ENCODE peak calls at places on chromosomes 4 and X, in eight cellular contexts. N, H, C, Q, W, S, I and Z are unnamed samples.

GRCh38 chr4:123546661-123547060 is 150.1 kb downstream of the SPRY1 start:
- DNase-seq in N (no peak), H (no peak), C (no peak), Q (no peak), W (no peak), S (no peak), I (no peak), Z (no peak)

GRCh38 chrX:9957743-9958142 is 9.4 kb upstream of the CLDN34 start:
- DNase-seq in N (no peak), H (no peak), C (no peak), Q (no peak), W (no peak), S (no peak), I (no peak), Z (no peak)

GRCh38 chrX:47637546-47638195 is 7.9 kb upstream of the CFP start:
- DNase-seq in N (peak; percentile 72), H (no peak), C (peak; percentile 83), Q (peak; percentile 25), W (peak; percentile 66), S (no peak), I (no peak), Z (no peak)

GRCh38 chr4:38565271-38566199 is 98.5 kb upstream of the KLF3 start:
- DNase-seq in N (no peak), H (peak; percentile 82), C (no peak), Q (peak; percentile 36), W (no peak), S (peak; percentile 4), I (no peak), Z (no peak)

GRCh38 chr4:185640809-185641675 is 105.7 kb upstream of the PDLIM3 start:
- DNase-seq in N (no peak), H (peak; percentile 82), C (no peak), Q (no peak), W (no peak), S (peak; percentile 54), I (no peak), Z (peak; percentile 59)

GRCh38 chr4:183527326-183527725 is 22.5 kb downstream of the ING2 start:
- DNase-seq in N (no peak), H (no peak), C (no peak), Q (no peak), W (no peak), S (no peak), I (no peak), Z (no peak)

GRCh38 chrX:10512258-10512657 is 108.1 kb downstream of the MID1 start:
- DNase-seq in N (no peak), H (peak; percentile 58), C (no peak), Q (no peak), W (no peak), S (peak; percentile 38), I (no peak), Z (no peak)

GRCh38 chr4:128917781-128918180 is 108.3 kb downstream of the JADE1 start:
- DNase-seq in N (no peak), H (no peak), C (no peak), Q (no peak), W (no peak), S (no peak), I (no peak), Z (no peak)

GRCh38 chr4:77073981-77074865 is 1.6 kb downstream of the CCNI start:
- DNase-seq in N (no peak), H (no peak), C (no peak), Q (no peak), W (no peak), S (no peak), I (no peak), Z (no peak)

GRCh38 chr4:25900901-25901500 is 13.0 kb upstream of the SMIM20 start:
- DNase-seq in N (no peak), H (no peak), C (no peak), Q (peak; percentile 26), W (no peak), S (no peak), I (no peak), Z (peak; percentile 88)

GRCh38 chr4:165872443-165873297 is at the start of gene TLL1:
- DNase-seq in N (no peak), H (no peak), C (no peak), Q (no peak), W (no peak), S (no peak), I (no peak), Z (no peak)

GRCh38 chr4:120616-121015 is 3.7 kb upstream of the ZNF718 start:
- DNase-seq in N (no peak), H (no peak), C (no peak), Q (no peak), W (no peak), S (no peak), I (no peak), Z (no peak)

GRCh38 chr4:15043226-15043625 is 40.9 kb downstream of the CPEB2 start:
- DNase-seq in N (no peak), H (no peak), C (no peak), Q (no peak), W (no peak), S (no peak), I (no peak), Z (no peak)

GRCh38 chr4:112908511-112908910 is 140.9 kb upstream of the ANK2 start:
- DNase-seq in N (no peak), H (no peak), C (no peak), Q (no peak), W (no peak), S (no peak), I (no peak), Z (peak; percentile 30)

GRCh38 chr4:120853101-120853940 is 69.2 kb downstream of the PRDM5 start:
- DNase-seq in N (no peak), H (peak; percentile 67), C (no peak), Q (no peak), W (no peak), S (no peak), I (no peak), Z (no peak)

GRCh38 chr4:52202251-52202779 is 151.2 kb downstream of the SPATA18 start:
- DNase-seq in N (no peak), H (no peak), C (no peak), Q (no peak), W (no peak), S (no peak), I (no peak), Z (no peak)

DNA sequence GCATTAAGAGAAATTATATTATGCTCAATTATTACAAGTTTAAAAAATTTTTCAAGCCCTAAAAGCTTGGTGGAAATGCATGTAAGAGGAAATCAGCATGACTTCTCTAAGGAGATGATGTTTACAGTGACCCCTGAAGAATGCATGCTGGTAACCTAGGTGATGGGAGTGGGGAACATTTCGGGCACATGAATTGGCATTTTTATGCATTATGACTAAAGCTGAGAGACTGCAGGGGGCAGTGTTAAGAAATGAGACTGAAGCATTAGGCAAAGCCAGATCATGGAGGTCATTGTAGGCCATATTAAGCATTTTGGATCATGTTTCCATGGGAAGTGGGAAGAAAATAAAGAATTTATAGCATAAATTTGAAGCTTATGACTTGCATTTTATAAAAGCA is 421.3 kb downstream of the FAT4 start:
- DNase-seq in N (no peak), H (peak; percentile 52), C (no peak), Q (no peak), W (no peak), S (peak; percentile 80), I (no peak), Z (no peak)
- TF ChIP-seq CTCF in N (no peak), H (no peak), C (no peak), Q (no peak), W (no peak), S (peak; percentile 48), I (no peak), Z (peak; percentile 22)

DNA sequence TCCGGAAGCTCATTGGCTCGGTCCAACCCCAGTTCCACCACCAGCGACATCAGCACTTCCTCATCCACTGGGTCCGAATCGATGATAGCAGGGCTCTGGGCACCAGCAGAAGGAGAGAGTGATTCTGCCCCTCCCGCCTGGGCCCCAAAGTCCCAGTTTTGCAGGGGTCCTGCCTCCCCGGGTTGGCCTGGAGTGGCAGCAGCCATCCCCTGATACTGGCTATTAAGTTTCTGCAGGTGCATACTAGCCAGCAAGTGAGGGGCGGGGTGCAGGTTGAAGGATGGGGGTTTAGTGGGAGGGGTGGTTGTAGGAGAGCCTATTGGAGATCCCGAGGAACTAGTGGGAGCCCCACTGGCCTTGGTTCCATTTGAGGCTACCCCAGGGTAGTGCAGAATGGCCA is 3.9 kb downstream of the CITED1 start:
- DNase-seq in N (no peak), H (no peak), C (no peak), Q (no peak), W (no peak), S (no peak), I (no peak), Z (no peak)
- H3K27ac ChIP-seq in N (no peak overlapping the region), H (no peak overlapping the region), C (no peak overlapping the region), Q (no peak overlapping the region), W (no peak overlapping the region), S (no peak overlapping the region), I (no peak overlapping the region), Z (no peak overlapping the region)

GRCh38 chr4:139152249-139152648 is 24.8 kb downstream of the ELF2 start:
- DNase-seq in N (no peak), H (no peak), C (no peak), Q (no peak), W (no peak), S (no peak), I (no peak), Z (no peak)

GRCh38 chr4:139154538-139154937 is 22.5 kb downstream of the ELF2 start:
- DNase-seq in N (no peak), H (no peak), C (no peak), Q (no peak), W (no peak), S (no peak), I (no peak), Z (no peak)

GRCh38 chr4:139153411-139154133 is 23.4 kb downstream of the ELF2 start:
- DNase-seq in N (no peak), H (peak; percentile 57), C (no peak), Q (no peak), W (no peak), S (no peak), I (no peak), Z (no peak)

GRCh38 chr4:139154952-139155557 is 22.0 kb downstream of the ELF2 start:
- DNase-seq in N (no peak), H (no peak), C (no peak), Q (no peak), W (no peak), S (no peak), I (no peak), Z (no peak)

DNA sequence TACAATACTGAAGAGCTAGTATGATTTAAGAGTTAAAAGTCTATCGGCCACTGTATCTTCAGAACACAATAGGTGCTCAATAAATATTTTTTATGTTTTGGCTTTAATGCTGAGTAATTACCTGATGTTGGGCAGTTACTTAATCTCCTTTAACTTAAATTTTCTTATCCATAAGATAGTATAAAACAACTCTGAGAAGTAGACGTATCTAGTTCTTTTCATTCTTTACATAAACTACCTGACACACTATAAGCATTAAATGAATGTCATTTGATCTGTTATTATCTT is 22.9 kb downstream of the ELF2 start:
- DNase-seq in N (no peak), H (no peak), C (no peak), Q (no peak), W (no peak), S (no peak), I (no peak), Z (no peak)
- H3K4me3 ChIP-seq in N (no peak overlapping the region), H (no peak overlapping the region), C (no peak overlapping the region), Q (no peak overlapping the region), W (no peak overlapping the region), S (no peak overlapping the region), I (no peak overlapping the region), Z (no peak overlapping the region)

GRCh38 chrX:19849433-19850190 is 37.8 kb downstream of the SH3KBP1 start:
- DNase-seq in N (no peak), H (peak; percentile 8), C (no peak), Q (no peak), W (no peak), S (no peak), I (no peak), Z (no peak)
- TF ChIP-seq CTCF in N (no peak), H (no peak), C (no peak), Q (no peak), W (no peak), S (no peak), I (no peak), Z (no peak)